ENCODE peak calls at places on chromosome 4, in four cellular contexts. O is mucosa of descending colon, A is GM23338, H is K562. S is an unnamed sample.

GRCh38 chr4:76246025-76246424 is 5.5 kb upstream of the FAM47E start:
- ATAC-seq in O (peak; percentile 44), A (peak; percentile 57), H (no peak), S (no peak)

GRCh38 chr4:171118091-171118490 is 695.1 kb upstream of the GALNTL6 start:
- ATAC-seq in O (no peak), A (no peak), H (no peak), S (no peak)

GRCh38 chr4:73589261-73589847 is 30.9 kb downstream of the RASSF6 start:
- ATAC-seq in O (peak; percentile 16), A (no peak), H (no peak), S (peak; percentile 50)

GRCh38 chr4:184778325-184778724 is 44.4 kb upstream of the CENPU start:
- ATAC-seq in O (no peak), A (no peak), H (no peak), S (no peak)

GRCh38 chr4:159979953-159980352 is 877.1 kb downstream of the RAPGEF2 start:
- ATAC-seq in O (no peak), A (no peak), H (no peak), S (no peak)

GRCh38 chr4:140344111-140344510 is 29.3 kb upstream of the SCOC start:
- ATAC-seq in O (peak; percentile 14), A (no peak), H (no peak), S (no peak)

GRCh38 chr4:110310795-110311194 is 112.4 kb upstream of the ELOVL6 start:
- ATAC-seq in O (no peak), A (no peak), H (peak; percentile 80), S (no peak)

GRCh38 chr4:168790898-168791297 is 219.2 kb downstream of the CBR4 start:
- ATAC-seq in O (no peak), A (no peak), H (no peak), S (no peak)

GRCh38 chr4:39030726-39031125 is 1.5 kb downstream of the TMEM156 start:
- ATAC-seq in O (no peak), A (no peak), H (peak; percentile 3), S (no peak)

GRCh38 chr4:21447320-21448055 is 501.1 kb downstream of the KCNIP4 start:
- ATAC-seq in O (no peak), A (peak; percentile 40), H (no peak), S (no peak)

GRCh38 chr4:40003986-40004385 is 26.3 kb upstream of the PDS5A start:
- ATAC-seq in O (peak; percentile 37), A (no peak), H (peak; percentile 93), S (no peak)

GRCh38 chr4:7735961-7736360 is 203.7 kb downstream of the AFAP1 start:
- ATAC-seq in O (no peak), A (no peak), H (no peak), S (no peak)

GRCh38 chr4:86981789-86982188 is 47.0 kb downstream of the AFF1 start:
- ATAC-seq in O (peak; percentile 43), A (no peak), H (no peak), S (peak; percentile 51)

S was measured in gastroesophageal sphincter.